ENCODE peak calls at places on chromosomes 16 and 17, in eight cellular contexts. D is neural progenitor cell, U is IMR-90, N is PC-3, O is GM12878, Y is mammary epithelial cell, H is PC-9, I is OCI-LY7. M is an unnamed sample. For H3K9me3, the result is how much of the 10 kb centered on the place peaks cover.

GRCh38 chr16:49398761-49399160 is 25.2 kb downstream of the C16orf78 start:
- DNase-seq in D (no peak), I (no peak), O (no peak), Y (no peak), U (no peak), N (no peak), H (no peak), M (no peak)

GRCh38 chr17:40530988-40531971 is 29.9 kb upstream of the TNS4 start:
- DNase-seq in U (no peak), O (peak), I (peak), D (no peak), N (no peak), Y (no peak), H (no peak), M (no peak)

GRCh38 chr17:18087610-18088491 is at the start of gene DRG2:
- DNase-seq in H (peak), D (peak), N (peak), O (peak), Y (peak), I (peak), U (peak), M (peak)

GRCh38 chr17:4054446-4054845 is 88.4 kb downstream of the ZZEF1 start:
- DNase-seq in U (no peak), H (no peak), Y (no peak), I (no peak), D (no peak), N (no peak), O (no peak), M (no peak)

GRCh38 chr16:25051446-25052160 is 36.4 kb upstream of the ARHGAP17 start:
- DNase-seq in N (peak), O (no peak), H (peak), D (no peak), I (no peak), Y (peak), U (peak), M (peak)

GRCh38 chr16:78791011-78791410 is 691.6 kb downstream of the WWOX start:
- DNase-seq in H (no peak), N (no peak), Y (no peak), D (no peak), U (no peak), I (no peak), O (no peak), M (no peak)

GRCh38 chr17:60390881-60391418 is 983 bp downstream of the USP32 start:
- DNase-seq in H (no peak), Y (peak), I (peak), N (peak), D (peak), U (peak), O (no peak), M (no peak)

GRCh38 chr17:51245535-51245934 is 14.3 kb downstream of the MBTD1 start:
- DNase-seq in Y (no peak), U (peak), O (no peak), N (no peak), H (no peak), D (no peak), I (no peak), M (no peak)

GRCh38 chr17:68431661-68432071 is 25.6 kb downstream of the WIPI1 start:
- DNase-seq in O (no peak), H (no peak), N (peak), U (peak), I (peak), Y (no peak), D (peak), M (no peak)

GRCh38 chr16:86364653-86365380 is 145.5 kb upstream of the FOXF1 start:
- DNase-seq in I (no peak), Y (no peak), U (no peak), N (no peak), O (no peak), D (no peak), H (no peak), M (no peak)
- H3K27ac ChIP-seq in I (no peak), Y (no peak), U (peak), N (no peak), O (no peak), D (no peak), H (no peak), M (no peak)

GRCh38 chr16:31745900-31746299 is 127.7 kb upstream of the ZNF267 start:
- DNase-seq in D (no peak), Y (no peak), N (no peak), I (no peak), O (no peak), H (no peak), U (no peak), M (no peak)
- H3K9me3 ChIP-seq in D (half or more), Y (under half), N (under half), I (under half), O (under half), H (half or more), U (under half), M (under half)

DNA sequence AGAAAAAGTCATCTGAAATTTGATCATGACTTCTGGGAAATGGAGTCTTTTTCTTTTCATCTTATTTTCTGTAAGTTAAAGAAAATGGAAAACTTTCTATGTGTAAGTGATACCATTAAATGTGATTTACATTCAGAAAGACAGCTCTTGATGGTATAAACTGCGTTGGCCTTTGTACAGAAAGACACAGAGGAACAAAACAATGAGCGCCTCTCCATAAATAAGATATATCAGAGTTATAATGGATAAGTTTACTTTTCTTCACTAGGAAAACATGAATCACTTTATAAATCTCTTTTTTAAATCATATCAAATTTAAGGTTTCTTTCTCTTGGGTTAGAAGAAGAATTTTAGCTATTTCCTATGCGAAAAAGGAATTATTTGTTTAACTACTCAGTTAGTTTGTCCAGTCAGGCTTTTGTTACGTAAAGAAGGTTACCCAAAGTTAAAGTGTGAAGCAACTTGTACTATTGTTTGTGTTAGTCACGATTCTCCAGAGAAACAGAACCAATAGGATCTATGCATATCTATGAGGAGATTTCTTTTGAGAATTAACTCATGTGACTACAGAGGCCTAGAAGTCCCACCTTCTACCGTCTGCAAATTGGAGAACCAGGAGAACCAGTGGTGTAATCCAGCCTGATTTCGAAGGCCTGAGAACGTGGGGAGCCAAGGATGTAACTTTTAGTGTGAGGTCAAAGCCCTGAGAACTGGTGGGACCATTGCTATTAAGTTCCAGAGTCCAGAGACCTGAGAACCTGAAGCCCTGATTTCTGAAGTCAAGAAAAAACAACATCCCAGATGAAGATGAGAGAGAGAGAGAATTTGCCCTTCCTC is 295.4 kb upstream of the KCNJ16 start:
- DNase-seq in I (no peak), N (peak), D (no peak), H (peak), Y (no peak), U (peak), O (no peak), M (no peak)
- H3K4me2 ChIP-seq in I (no peak), N (peak), D (no peak), H (no peak), Y (no peak), U (no peak), O (no peak), M (no peak)

DNA sequence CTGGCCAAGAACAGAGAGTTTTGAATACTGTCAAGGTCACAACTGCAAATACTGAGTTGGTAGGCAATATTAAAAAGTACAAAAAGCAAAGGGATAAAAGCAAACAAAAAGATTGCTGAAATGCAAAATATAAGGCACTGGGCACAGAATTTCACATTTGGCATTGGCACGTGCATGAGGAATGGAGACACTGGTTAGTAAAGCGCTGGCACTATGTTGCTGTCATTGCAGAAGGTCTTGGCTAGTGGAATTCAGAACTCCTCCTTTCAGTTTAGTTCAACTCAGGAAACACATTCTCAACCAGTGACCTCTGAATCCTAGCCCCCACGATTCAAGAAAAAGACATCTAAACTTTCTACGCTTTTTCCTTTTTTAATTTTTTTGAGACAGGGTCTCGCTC is 111.8 kb upstream of the PSMD7 start:
- DNase-seq in Y (no peak), D (no peak), I (no peak), N (no peak), U (no peak), H (no peak), O (no peak), M (no peak)
- H3K27ac ChIP-seq in Y (no peak), D (no peak), I (no peak), N (no peak), U (no peak), H (no peak), O (no peak), M (no peak)

GRCh38 chr16:35690413-35690812 is 2231.0 kb downstream of the TP53TG3F start:
- DNase-seq in D (no peak), N (no peak), U (no peak), I (no peak), O (no peak), H (peak), Y (no peak), M (no peak)

GRCh38 chr16:35689764-35690163 is 2230.4 kb downstream of the TP53TG3F start:
- DNase-seq in U (no peak), D (no peak), I (no peak), H (no peak), Y (no peak), O (no peak), N (no peak), M (no peak)

GRCh38 chr16:35687071-35687470 is 2227.7 kb downstream of the TP53TG3F start:
- DNase-seq in D (no peak), U (no peak), N (no peak), I (no peak), H (no peak), O (no peak), Y (no peak), M (no peak)

GRCh38 chr16:35686595-35686994 is 2227.2 kb downstream of the TP53TG3F start:
- DNase-seq in U (no peak), Y (no peak), H (no peak), D (no peak), N (no peak), I (no peak), O (no peak), M (no peak)

DNA sequence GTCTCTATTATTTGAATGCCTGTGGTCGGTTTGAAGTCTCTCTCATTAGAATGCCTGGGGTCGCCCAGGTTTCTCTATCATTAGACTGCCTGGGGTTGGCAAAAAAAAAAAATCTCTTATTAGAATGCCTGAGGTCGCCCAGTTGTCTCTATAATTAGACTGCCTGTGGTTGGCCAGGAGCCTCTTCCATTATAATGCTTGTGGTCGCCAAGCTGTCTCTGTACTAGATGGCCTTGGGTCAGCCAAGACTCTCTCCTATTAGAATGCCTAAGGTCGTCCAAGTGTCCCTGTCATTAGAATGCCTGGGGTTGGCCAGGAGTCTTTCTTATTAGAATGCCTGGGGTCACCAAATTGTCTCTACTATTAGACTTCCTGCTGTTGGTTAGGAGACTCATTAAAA is 2228.4 kb downstream of the TP53TG3F start:
- DNase-seq in O (no peak), I (no peak), U (no peak), H (no peak), D (no peak), N (no peak), Y (no peak), M (no peak)
- H3K9me3 ChIP-seq in O (under half), I (under half), U (under half), H (under half), D (under half), N (under half), Y (under half), M (under half)

DNA sequence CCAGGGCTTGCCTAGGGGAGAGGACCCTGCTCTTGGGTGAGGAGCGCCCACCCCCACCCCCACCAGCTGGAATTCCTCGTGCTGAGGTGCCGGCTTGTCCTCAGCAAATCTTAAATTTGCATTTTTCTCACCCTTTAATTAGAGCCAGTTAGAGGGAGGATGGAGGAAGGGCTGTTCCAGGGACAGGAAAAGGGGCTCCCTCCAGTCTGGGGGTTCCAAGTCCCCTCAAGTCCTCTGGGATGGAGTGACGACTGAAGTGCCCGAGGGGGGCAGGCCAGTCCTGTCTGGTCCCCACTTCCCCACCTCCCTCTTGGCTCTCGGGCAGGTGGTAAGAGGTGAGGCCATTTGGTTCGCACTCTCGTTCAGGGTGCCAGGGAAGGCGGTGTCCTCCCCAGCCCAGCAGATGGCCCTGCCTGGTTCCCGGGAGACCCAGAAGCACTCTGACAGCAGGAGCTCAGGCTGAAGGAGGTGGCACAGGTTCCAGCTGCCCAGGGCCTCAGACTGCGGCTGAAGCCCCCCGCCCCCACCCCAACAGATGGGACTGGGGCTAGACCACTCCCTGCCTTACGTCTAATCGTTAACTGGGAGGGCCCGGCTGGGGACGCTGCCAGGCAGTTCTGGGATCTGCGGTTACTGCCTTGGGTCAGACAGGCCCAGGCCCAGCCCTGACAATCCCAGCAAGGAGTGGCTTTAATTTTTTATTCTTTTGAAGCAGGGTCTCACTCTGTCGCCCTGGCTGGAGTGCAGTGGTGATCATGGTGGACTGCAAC is 2.2 kb downstream of the RAB26 start:
- DNase-seq in D (peak), Y (peak), H (peak), I (peak), U (peak), O (no peak), N (peak), M (no peak)
- H3K4me2 ChIP-seq in D (peak), Y (peak), H (peak), I (peak), U (no peak), O (peak), N (peak), M (peak)

GRCh38 chr17:19660219-19660870 is 11.8 kb downstream of the ALDH3A2 start:
- DNase-seq in O (no peak), I (no peak), D (no peak), Y (no peak), H (peak), U (no peak), N (peak), M (no peak)

GRCh38 chr17:19664821-19665181 is 16.2 kb downstream of the ALDH3A2 start:
- DNase-seq in Y (no peak), U (no peak), O (no peak), D (no peak), H (no peak), N (no peak), I (no peak), M (no peak)

GRCh38 chr17:19659366-19660177 is 11.0 kb downstream of the ALDH3A2 start:
- DNase-seq in Y (no peak), O (no peak), N (no peak), D (no peak), U (no peak), H (no peak), I (no peak), M (no peak)

GRCh38 chr17:19664136-19664820 is 15.7 kb downstream of the ALDH3A2 start:
- DNase-seq in N (no peak), U (no peak), I (no peak), Y (no peak), H (no peak), D (no peak), O (no peak), M (no peak)

GRCh38 chr17:19663097-19663496 is 14.5 kb downstream of the ALDH3A2 start:
- DNase-seq in D (no peak), O (no peak), I (no peak), U (no peak), Y (no peak), H (no peak), N (no peak), M (no peak)
- H3K27ac ChIP-seq in D (no peak), O (no peak), I (no peak), U (no peak), Y (no peak), H (no peak), N (no peak), M (no peak)

DNA sequence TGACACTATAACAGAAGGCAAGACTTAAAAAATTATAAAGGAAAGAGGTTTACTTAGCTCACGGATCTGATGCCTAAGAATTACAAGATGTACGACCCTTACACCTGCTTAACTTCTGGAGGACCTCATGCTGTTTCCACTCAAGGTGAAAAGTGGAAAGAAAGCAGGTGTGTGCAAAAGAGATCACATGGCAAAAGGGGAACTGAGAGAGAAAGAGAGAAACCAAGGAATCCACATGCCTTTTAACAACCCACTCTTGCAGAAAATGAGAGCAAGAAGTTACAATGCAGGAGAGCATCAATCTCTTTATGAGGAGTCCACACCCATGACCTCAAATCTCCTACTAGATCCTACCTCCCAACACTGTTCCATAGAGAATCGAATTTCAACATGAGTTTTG is 2382.2 kb downstream of the TP53TG3F start:
- DNase-seq in D (no peak), Y (no peak), U (no peak), O (no peak), H (no peak), N (no peak), I (no peak), M (no peak)
- H3K9me3 ChIP-seq in D (under half), Y (under half), U (under half), O (under half), H (under half), N (under half), I (under half), M (under half)

DNA sequence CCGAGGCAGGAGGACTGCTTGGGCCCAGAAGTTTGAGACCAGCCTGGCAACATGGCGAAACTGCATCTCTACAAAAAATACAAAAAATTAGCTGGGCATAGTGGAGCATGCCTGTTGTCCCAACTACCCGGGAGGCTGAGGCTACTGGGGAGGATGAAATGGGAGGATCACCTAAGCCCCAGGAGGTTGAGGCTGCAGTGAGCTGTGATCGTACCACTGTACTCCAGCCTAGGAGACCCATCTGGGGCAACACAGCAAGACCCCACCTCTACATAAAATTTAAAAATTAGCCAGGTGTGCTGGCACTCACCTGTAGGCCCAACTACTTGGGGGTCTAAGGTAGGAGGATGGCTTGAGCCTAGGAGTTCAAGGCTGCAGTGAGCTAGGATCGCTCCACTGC is 1.8 kb downstream of the PAM16 start:
- DNase-seq in H (no peak), N (no peak), D (no peak), U (no peak), Y (no peak), I (no peak), O (no peak), M (no peak)
- H3K4me2 ChIP-seq in H (peak), N (peak), D (no peak), U (no peak), Y (no peak), I (peak), O (peak), M (peak)